ENCODE peak calls at places on chromosomes 4 and X, in seven cellular contexts. N is small intestine; J is K562; H is endodermal cell; I is neuronal stem cell; E is ascending aorta; O is effector memory CD4-positive, alpha-beta T cell. W is an unnamed sample.

GRCh38 chr4:158211288-158211687 is 1.0 kb downstream of the TMEM144 start:
- DNase-seq in J (peak; percentile 53), O (no peak), I (no peak), N (peak; percentile 95), E (no peak), H (no peak), W (no peak)

GRCh38 chrX:45360571-45360970 is 159.9 kb upstream of the DIPK2B start:
- DNase-seq in N (peak; percentile 12), J (no peak), E (no peak), O (no peak), H (no peak), I (no peak), W (no peak)

GRCh38 chr4:189162888-189163287 is 777.8 kb upstream of the FRG1 start:
- DNase-seq in J (no peak), E (no peak), O (no peak), N (no peak), I (no peak), H (no peak), W (no peak)

GRCh38 chr4:54227261-54228063 is 1.6 kb upstream of the PDGFRA start:
- DNase-seq in I (peak; percentile 57), E (peak; percentile 73), H (peak; percentile 86), N (no peak), O (no peak), J (no peak), W (peak; percentile 48)

GRCh38 chr4:25859429-25860148 is 3.2 kb downstream of the SEL1L3 start:
- DNase-seq in N (peak; percentile 65), H (no peak), J (no peak), E (no peak), I (no peak), O (no peak), W (no peak)

GRCh38 chr4:13496605-13497004 is 12.5 kb upstream of the RAB28 start:
- DNase-seq in I (no peak), J (peak; percentile 53), N (no peak), H (no peak), O (no peak), E (no peak), W (no peak)

GRCh38 chr4:15344041-15344440 is 83.8 kb upstream of the C1QTNF7 start:
- DNase-seq in E (no peak), O (no peak), I (no peak), J (no peak), N (no peak), H (no peak), W (no peak)

GRCh38 chr4:109040441-109040840 is 262.0 kb downstream of the COL25A1 start:
- DNase-seq in J (no peak), H (no peak), E (no peak), N (no peak), I (no peak), O (no peak), W (no peak)

GRCh38 chr4:2274320-2275043 is 12.6 kb upstream of the MXD4 start:
- DNase-seq in O (no peak), I (no peak), H (no peak), J (no peak), E (no peak), N (no peak), W (peak; percentile 35)

GRCh38 chrX:67545772-67546495 is 2.1 kb downstream of the AR start:
- DNase-seq in I (peak; percentile 8), H (peak; percentile 64), O (no peak), N (no peak), J (no peak), E (peak; percentile 65), W (peak; percentile 48)

GRCh38 chrX:67543818-67544217 is at the start of gene AR:
- DNase-seq in I (peak; percentile 62), O (no peak), J (no peak), H (peak; percentile 86), N (no peak), E (peak; percentile 83), W (peak; percentile 66)

GRCh38 chrX:67544281-67544680 is 460 bp downstream of the AR start:
- DNase-seq in H (no peak), I (peak; percentile 17), J (no peak), E (no peak), O (no peak), N (no peak), W (peak; percentile 34)

GRCh38 chrX:67544871-67545771 is 1.3 kb downstream of the AR start:
- DNase-seq in N (no peak), I (peak; percentile 15), E (no peak), O (no peak), J (peak; percentile 0), H (peak; percentile 70), W (peak; percentile 34)

GRCh38 chrX:67546496-67547423 is 2.9 kb downstream of the AR start:
- DNase-seq in J (no peak), O (no peak), H (peak; percentile 54), N (no peak), I (no peak), E (no peak), W (no peak)
- H3K4me3 ChIP-seq in J (no peak overlapping the region), O (no peak overlapping the region), H (peak overlapping the region; percentile 64), N (no peak overlapping the region), I (peak overlapping the region; percentile 86), E (peak overlapping the region; percentile 42), W (peak overlapping the region; percentile 50)

GRCh38 chrX:143754183-143754582 is 33.6 kb upstream of the SPANXN2 start:
- DNase-seq in H (no peak), J (no peak), E (no peak), O (no peak), I (no peak), N (no peak), W (no peak)

GRCh38 chrX:143757887-143758286 is 37.3 kb upstream of the SPANXN2 start:
- DNase-seq in O (no peak), J (no peak), N (no peak), E (no peak), H (peak; percentile 52), I (no peak), W (no peak)

GRCh38 chrX:143757375-143757774 is 36.8 kb upstream of the SPANXN2 start:
- DNase-seq in J (peak; percentile 1), N (no peak), H (peak; percentile 88), O (no peak), E (no peak), I (no peak), W (no peak)
- H3K9me3 ChIP-seq in J (no peaks in the 10 kb centered on the region), N (no peaks in the 10 kb centered on the region), H (peaks cover 6% of the 10 kb centered on the region), O (no peaks in the 10 kb centered on the region), E (no peaks in the 10 kb centered on the region), I (no peaks in the 10 kb centered on the region), W (no peaks in the 10 kb centered on the region)

GRCh38 chr4:163332526-163333405 is at the start of gene NPY1R:
- DNase-seq in N (peak; percentile 71), E (peak; percentile 88), J (peak; percentile 76), H (peak; percentile 93), O (no peak), I (peak; percentile 73), W (peak; percentile 67)

GRCh38 chr4:163335384-163335783 is 3.0 kb upstream of the NPY1R start:
- DNase-seq in J (no peak), H (no peak), E (no peak), O (no peak), N (no peak), I (no peak), W (no peak)

GRCh38 chr4:163331629-163332360 is 601 bp downstream of the NPY1R start:
- DNase-seq in H (peak; percentile 80), E (peak; percentile 73), N (peak; percentile 1), J (no peak), O (no peak), I (peak; percentile 38), W (peak; percentile 46)

DNA sequence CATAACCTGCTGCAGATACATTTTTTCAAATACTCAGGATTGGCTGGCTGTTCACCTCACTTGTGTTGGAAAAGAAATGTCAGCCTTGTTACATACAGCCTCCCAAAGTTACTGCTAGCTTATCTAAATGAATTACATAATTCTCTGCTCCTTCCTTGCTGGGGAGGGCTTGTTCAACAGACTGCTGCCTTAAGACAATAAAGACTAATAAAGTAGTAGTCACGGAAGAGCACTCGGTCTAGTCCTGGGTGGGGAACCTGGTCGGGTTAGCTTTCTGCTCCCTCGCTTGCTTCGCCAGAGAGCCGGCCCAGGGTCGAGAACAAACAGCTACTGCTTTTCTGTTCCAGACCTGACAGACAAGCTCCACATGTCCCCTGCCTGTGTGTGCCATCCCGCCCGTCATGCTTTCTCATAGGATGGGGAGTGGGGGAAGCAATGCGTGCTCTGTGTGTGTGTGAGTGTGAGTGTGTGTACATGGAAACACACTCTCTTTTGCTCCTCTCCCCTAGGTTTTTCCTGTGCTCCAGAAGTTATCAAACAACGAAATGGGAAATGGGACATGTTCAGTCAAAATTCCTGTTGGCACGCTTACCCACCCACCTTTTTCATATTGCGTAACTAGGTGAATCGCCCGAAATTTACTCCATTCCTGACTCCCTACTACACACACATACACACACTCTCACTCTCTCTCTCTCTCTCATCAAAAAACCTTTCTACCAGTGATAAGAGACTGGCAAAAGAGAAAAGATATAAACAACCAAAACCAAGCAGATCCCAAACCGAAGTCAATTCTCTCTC is 1.4 kb downstream of the NPY1R start:
- DNase-seq in N (no peak), E (no peak), I (no peak), H (no peak), O (no peak), J (no peak), W (no peak)
- H3K4me3 ChIP-seq in N (no peak overlapping the region), E (peak overlapping the region; percentile 74), I (no peak overlapping the region), H (peak overlapping the region; percentile 98), O (no peak overlapping the region), J (no peak overlapping the region), W (peak overlapping the region; percentile 63)

DNA sequence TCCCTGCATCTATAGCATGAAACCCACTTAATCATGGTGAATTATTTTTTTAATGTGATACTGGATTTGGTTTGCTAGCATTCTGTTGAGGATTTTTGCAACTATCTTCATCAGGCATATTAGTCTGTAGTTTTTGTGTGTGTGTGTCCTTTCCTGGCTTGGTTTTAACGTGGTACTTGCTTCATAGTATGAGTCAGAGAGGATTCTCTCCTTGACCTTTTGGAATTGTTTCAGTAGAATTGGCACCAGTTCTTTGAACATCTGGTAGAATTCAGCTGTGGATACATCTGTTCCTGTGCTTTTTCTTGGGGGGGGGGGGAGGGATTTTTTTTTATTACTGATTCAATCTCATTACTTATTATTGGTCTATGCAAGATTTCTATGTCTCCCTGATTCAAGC is 232.0 kb upstream of the KLF8 start:
- DNase-seq in H (no peak), I (no peak), O (no peak), E (no peak), J (no peak), N (no peak), W (no peak)
- H3K9me3 ChIP-seq in H (no peaks in the 10 kb centered on the region), I (no peaks in the 10 kb centered on the region), O (no peaks in the 10 kb centered on the region), E (peaks cover 3% of the 10 kb centered on the region), J (no peaks in the 10 kb centered on the region), N (no peaks in the 10 kb centered on the region), W (no peaks in the 10 kb centered on the region)

GRCh38 chr4:125358453-125358852 is 43.7 kb downstream of the FAT4 start:
- DNase-seq in O (no peak), N (no peak), J (no peak), E (no peak), I (no peak), H (peak; percentile 69), W (no peak)
- H3K4me3 ChIP-seq in O (no peak overlapping the region), N (no peak overlapping the region), J (no peak overlapping the region), E (no peak overlapping the region), I (no peak overlapping the region), H (no peak overlapping the region), W (no peak overlapping the region)

DNA sequence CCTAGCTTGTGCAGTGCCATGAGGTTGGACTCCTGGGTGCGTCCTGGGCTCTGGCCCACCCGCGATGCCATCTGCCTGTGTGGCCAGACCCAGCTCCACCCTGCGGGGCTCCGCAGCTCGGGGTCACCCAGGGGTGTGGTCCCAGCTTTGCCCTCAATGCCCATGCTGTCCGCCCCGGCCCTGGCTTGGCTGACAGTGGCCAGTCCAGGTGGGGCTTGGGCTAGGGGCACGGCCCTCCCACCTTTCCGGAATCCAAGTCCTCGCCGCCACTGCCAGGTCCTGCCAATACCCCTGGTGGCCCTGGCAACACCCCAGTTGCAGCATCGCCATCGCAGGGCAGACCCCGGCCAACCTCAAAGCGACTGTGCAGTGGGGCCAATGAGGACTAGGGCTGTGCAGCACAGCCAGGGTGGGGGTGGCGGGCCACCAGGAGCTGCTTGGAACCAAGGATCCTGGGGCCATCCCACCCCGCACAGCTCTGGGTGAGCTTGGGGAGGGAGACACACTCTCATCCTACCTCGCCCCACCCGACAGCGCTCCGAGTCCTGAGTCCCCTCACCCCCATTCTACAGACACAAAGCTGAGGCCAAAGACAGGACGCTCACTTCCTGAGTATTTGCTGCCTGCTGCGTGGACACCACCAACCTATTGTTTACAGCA is 80.9 kb downstream of the ZNF718 start:
- DNase-seq in N (no peak), E (no peak), I (no peak), J (no peak), H (no peak), O (no peak), W (no peak)
- H3K9me3 ChIP-seq in N (no peaks in the 10 kb centered on the region), E (peaks cover 25% of the 10 kb centered on the region), I (peaks cover 23% of the 10 kb centered on the region), J (peaks cover 4% of the 10 kb centered on the region), H (peaks cover 82% of the 10 kb centered on the region), O (peaks cover 22% of the 10 kb centered on the region), W (peaks cover 34% of the 10 kb centered on the region)

W was measured in lower lobe of right lung.